ENCODE peak calls at places on chromosomes 1 and 21, in ten cellular contexts. V is H1; Z is PC-9; A is esophagus squamous epithelium; U is thoracic aorta; X is Peyer's patch; B is left ventricle myocardium inferior; F is mesenchymal stem cell; C is PC-3; M is naive thymus-derived CD4-positive, alpha-beta T cell. I is an unnamed sample.

GRCh38 chr1:222392571-222392970 is 155.3 kb downstream of the HHIPL2 start:
- DNase-seq in V (no peak), Z (no peak), A (no peak), U (no peak), X (no peak), B (no peak), F (peak; percentile 22), C (no peak), M (no peak), I (no peak)

GRCh38 chr21:33286076-33286475 is 19.9 kb downstream of the IL10RB start:
- DNase-seq in V (no peak), Z (no peak), A (no peak), U (no peak), X (no peak), B (no peak), F (no peak), C (no peak), M (no peak), I (no peak)

GRCh38 chr1:172266528-172267174 is 153.8 kb upstream of the C1orf105 start:
- DNase-seq in V (no peak), Z (no peak), A (no peak), U (no peak), X (no peak), B (no peak), F (no peak), C (peak; percentile 79), M (no peak), I (no peak)

GRCh38 chr1:156399355-156400125 is 30.5 kb downstream of the RHBG start:
- DNase-seq in V (no peak), Z (no peak), A (no peak), U (no peak), X (no peak), B (no peak), F (no peak), C (no peak), M (no peak), I (no peak)

GRCh38 chr1:92831368-92831761 is 475 bp upstream of the RPL5 start:
- DNase-seq in V (no peak), Z (no peak), A (no peak), U (no peak), X (no peak), B (no peak), F (peak; percentile 30), C (no peak), M (no peak), I (no peak)

GRCh38 chr1:108851567-108851966 is 5.3 kb downstream of the AKNAD1 start:
- DNase-seq in V (no peak), Z (no peak), A (no peak), U (no peak), X (no peak), B (no peak), F (no peak), C (no peak), M (no peak), I (no peak)

GRCh38 chr1:153532161-153532560 is 3.6 kb downstream of the S100A6 start:
- DNase-seq in V (no peak), Z (no peak), A (no peak), U (no peak), X (no peak), B (no peak), F (no peak), C (no peak), M (no peak), I (no peak)

GRCh38 chr1:228510101-228510850 is 23.1 kb downstream of the RNF187 start:
- DNase-seq in V (no peak), Z (no peak), A (no peak), U (no peak), X (peak; percentile 27), B (no peak), F (no peak), C (peak; percentile 20), M (no peak), I (peak; percentile 57)

GRCh38 chr1:230064283-230064682 is 2.8 kb upstream of the GALNT2 start:
- DNase-seq in V (no peak), Z (no peak), A (no peak), U (no peak), X (no peak), B (no peak), F (no peak), C (peak; percentile 50), M (no peak), I (no peak)

GRCh38 chr1:235207202-235207565 is 46.1 kb upstream of the RBM34 start:
- DNase-seq in V (no peak), Z (no peak), A (no peak), U (no peak), X (no peak), B (no peak), F (no peak), C (no peak), M (peak; percentile 69), I (no peak)

GRCh38 chr1:153651771-153652170 is 6.7 kb upstream of the SNAPIN start:
- DNase-seq in V (no peak), Z (no peak), A (no peak), U (no peak), X (no peak), B (no peak), F (no peak), C (no peak), M (no peak), I (peak; percentile 48)

GRCh38 chr1:176576670-176577069 is 113.7 kb downstream of the PAPPA2 start:
- DNase-seq in V (no peak), Z (no peak), A (no peak), U (no peak), X (no peak), B (no peak), F (no peak), C (no peak), M (no peak), I (no peak)

DNA sequence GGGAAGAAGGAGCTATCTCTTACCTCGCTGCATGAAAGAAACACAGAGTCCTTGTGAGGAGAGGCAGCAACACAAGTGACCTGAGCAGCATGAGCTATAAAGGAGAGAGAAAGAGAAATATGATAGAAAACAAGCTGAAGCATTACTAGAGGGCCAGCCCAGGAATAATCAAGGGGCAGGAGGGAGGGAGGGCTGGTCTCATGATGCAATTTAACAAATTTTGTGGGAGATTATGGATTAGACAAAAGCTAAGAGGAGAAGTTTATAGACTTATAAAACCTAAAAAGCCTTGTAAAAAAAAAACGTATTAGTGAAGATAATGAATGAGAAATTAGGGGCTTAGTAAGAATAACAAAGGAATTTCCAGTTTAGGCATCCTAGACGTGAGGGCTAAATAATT is 5.0 kb downstream of the WDR77 start:
- DNase-seq in V (no peak), Z (no peak), A (no peak), U (no peak), X (no peak), B (no peak), F (no peak), C (no peak), M (no peak), I (no peak)
- H3K36me3 ChIP-seq in V (peaks cover 49% of the 10 kb centered on the region), Z (peaks cover 76% of the 10 kb centered on the region), A (peaks cover 22% of the 10 kb centered on the region), U (peaks cover 42% of the 10 kb centered on the region), X (no peaks in the 10 kb centered on the region), B (peaks cover 79% of the 10 kb centered on the region), F (peaks cover 30% of the 10 kb centered on the region), C (peaks cover 71% of the 10 kb centered on the region), M (peaks cover 75% of the 10 kb centered on the region), I (peaks cover 44% of the 10 kb centered on the region)

DNA sequence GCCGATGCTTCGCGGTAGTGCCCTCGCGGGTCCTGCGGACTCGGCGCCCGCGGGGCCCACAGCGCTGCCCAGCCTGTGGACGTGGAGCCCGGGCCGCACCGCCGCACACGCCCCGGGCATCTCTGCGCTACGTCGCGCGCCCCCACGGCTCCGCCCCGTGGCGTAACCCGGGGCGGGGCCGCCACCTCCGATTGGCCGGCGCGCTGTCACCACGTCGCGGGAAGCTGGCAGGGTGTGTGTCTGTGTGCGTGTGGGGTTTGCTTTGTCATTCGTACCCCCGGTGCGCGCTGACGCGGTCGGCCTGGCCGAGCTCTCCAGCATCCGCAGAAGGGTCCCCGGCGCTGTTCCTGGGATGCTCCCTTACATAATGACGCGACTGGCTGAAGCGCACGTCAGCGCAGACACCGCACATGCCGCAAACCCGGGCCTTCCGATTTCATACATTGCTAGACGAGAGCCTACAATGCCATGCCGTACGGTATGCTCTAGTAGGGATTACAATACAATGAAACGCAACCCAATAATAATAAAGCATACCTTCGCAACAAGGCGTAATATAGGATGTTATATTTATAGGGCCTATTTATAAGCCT is 528 bp upstream of the MACO1 start:
- DNase-seq in V (peak; percentile 81), Z (no peak), A (peak; percentile 49), U (peak; percentile 42), X (peak; percentile 93), B (peak; percentile 87), F (peak; percentile 89), C (peak; percentile 86), M (peak; percentile 89), I (peak; percentile 91)
- H3K4me1 ChIP-seq in V (no peaks in the 10 kb centered on the region), Z (peaks cover 28% of the 10 kb centered on the region), A (peaks cover 22% of the 10 kb centered on the region), U (peaks cover 13% of the 10 kb centered on the region), X (peaks cover 34% of the 10 kb centered on the region), B (peaks cover 56% of the 10 kb centered on the region), F (peaks cover 2% of the 10 kb centered on the region), C (peaks cover 34% of the 10 kb centered on the region), M (peaks cover 25% of the 10 kb centered on the region), I (no peaks in the 10 kb centered on the region)

GRCh38 chr1:2232916-2233438 is 4.9 kb downstream of the SKI start:
- DNase-seq in V (no peak), Z (no peak), A (no peak), U (no peak), X (no peak), B (no peak), F (peak; percentile 10), C (no peak), M (no peak), I (no peak)
- H3K4me3 ChIP-seq in V (no peak overlapping the region), Z (no peak overlapping the region), A (no peak overlapping the region), U (peak overlapping the region; percentile 84), X (peak overlapping the region; percentile 90), B (peak overlapping the region; percentile 78), F (no peak overlapping the region), C (peak overlapping the region; percentile 80), M (peak overlapping the region; percentile 83), I (peak overlapping the region; percentile 88)

GRCh38 chr1:160459056-160459455 is 58.7 kb downstream of the VANGL2 start:
- DNase-seq in V (no peak), Z (no peak), A (no peak), U (no peak), X (no peak), B (no peak), F (no peak), C (no peak), M (no peak), I (no peak)
- H3K36me3 ChIP-seq in V (no peaks in the 10 kb centered on the region), Z (no peaks in the 10 kb centered on the region), A (no peaks in the 10 kb centered on the region), U (no peaks in the 10 kb centered on the region), X (no peaks in the 10 kb centered on the region), B (no peaks in the 10 kb centered on the region), F (no peaks in the 10 kb centered on the region), C (no peaks in the 10 kb centered on the region), M (no peaks in the 10 kb centered on the region), I (no peaks in the 10 kb centered on the region)

DNA sequence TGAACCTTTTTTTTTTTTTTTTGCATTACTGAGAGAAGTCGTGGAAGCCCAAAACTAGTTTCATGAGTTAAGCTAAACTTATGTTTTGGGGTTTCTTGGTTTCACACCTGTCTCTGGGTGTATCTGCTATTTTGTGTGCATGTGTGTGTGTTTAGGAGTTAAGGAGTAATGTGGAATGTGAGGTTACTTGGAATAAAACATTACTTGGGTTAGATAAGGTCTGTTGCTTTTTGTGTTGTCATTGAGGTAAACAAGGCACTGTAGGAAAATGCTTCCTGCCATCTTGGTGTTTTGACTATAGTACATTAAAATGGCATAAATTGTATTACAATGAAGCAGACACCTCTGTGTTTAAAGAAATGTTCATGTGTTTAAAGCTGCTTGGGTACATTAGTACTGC is 2.9 kb downstream of the TENT5C start:
- DNase-seq in V (no peak), Z (no peak), A (no peak), U (no peak), X (no peak), B (no peak), F (no peak), C (no peak), M (no peak), I (no peak)
- H3K4me1 ChIP-seq in V (peaks cover 9% of the 10 kb centered on the region), Z (peaks cover 31% of the 10 kb centered on the region), A (peaks cover 4% of the 10 kb centered on the region), U (peaks cover 27% of the 10 kb centered on the region), X (peaks cover 26% of the 10 kb centered on the region), B (peaks cover 87% of the 10 kb centered on the region), F (peaks cover 16% of the 10 kb centered on the region), C (peaks cover 25% of the 10 kb centered on the region), M (peaks cover 47% of the 10 kb centered on the region), I (peaks cover 50% of the 10 kb centered on the region)

I was measured in tibial artery.